ENCODE peak calls at places on chromosomes 3 and 15, in eight cellular contexts. One of them, this sample, is unnamed.

GRCh38 chr3:55454611-55455010 is 32.5 kb downstream of the WNT5A start:
- DNase-seq in smooth muscle cell of the brain vasculature: no peak
- DNase-seq in RPMI7951: peak
- DNase-seq in left colon: no peak
- DNase-seq in midbrain: no peak
- DNase-seq in breast epithelium: no peak
- DNase-seq in HTR-8/SVneo: no peak
- DNase-seq in activated naive CD8-positive, alpha-beta T cell treated with anti-CD3 and anti-CD28 coated beads, Interleukin-2, amount 50 U/mL, for 24 hours: no peak
- DNase-seq in this sample: no peak

GRCh38 chr3:133506215-133506901 is 67.1 kb upstream of the CDV3 start:
- DNase-seq in midbrain: peak
- DNase-seq in smooth muscle cell of the brain vasculature: no peak
- DNase-seq in left colon: no peak
- DNase-seq in activated naive CD8-positive, alpha-beta T cell treated with anti-CD3 and anti-CD28 coated beads, Interleukin-2, amount 50 U/mL, for 24 hours: peak
- DNase-seq in HTR-8/SVneo: no peak
- DNase-seq in breast epithelium: no peak
- DNase-seq in RPMI7951: peak
- DNase-seq in this sample: peak

GRCh38 chr3:13749063-13749764 is 130.7 kb downstream of the WNT7A start:
- DNase-seq in activated naive CD8-positive, alpha-beta T cell treated with anti-CD3 and anti-CD28 coated beads, Interleukin-2, amount 50 U/mL, for 24 hours: no peak
- DNase-seq in midbrain: no peak
- DNase-seq in HTR-8/SVneo: no peak
- DNase-seq in left colon: no peak
- DNase-seq in RPMI7951: no peak
- DNase-seq in smooth muscle cell of the brain vasculature: no peak
- DNase-seq in breast epithelium: no peak
- DNase-seq in this sample: no peak

GRCh38 chr3:143643905-143644304 is 204.4 kb downstream of the SLC9A9 start:
- DNase-seq in left colon: no peak
- DNase-seq in smooth muscle cell of the brain vasculature: no peak
- DNase-seq in RPMI7951: no peak
- DNase-seq in activated naive CD8-positive, alpha-beta T cell treated with anti-CD3 and anti-CD28 coated beads, Interleukin-2, amount 50 U/mL, for 24 hours: no peak
- DNase-seq in HTR-8/SVneo: no peak
- DNase-seq in breast epithelium: no peak
- DNase-seq in midbrain: no peak
- DNase-seq in this sample: no peak

GRCh38 chr3:107737909-107738308 is 215.1 kb downstream of the BBX start:
- DNase-seq in activated naive CD8-positive, alpha-beta T cell treated with anti-CD3 and anti-CD28 coated beads, Interleukin-2, amount 50 U/mL, for 24 hours: no peak
- DNase-seq in midbrain: no peak
- DNase-seq in left colon: no peak
- DNase-seq in breast epithelium: no peak
- DNase-seq in HTR-8/SVneo: no peak
- DNase-seq in RPMI7951: no peak
- DNase-seq in smooth muscle cell of the brain vasculature: no peak
- DNase-seq in this sample: no peak

GRCh38 chr3:47022540-47023161 is 43.2 kb downstream of the NBEAL2 start:
- DNase-seq in smooth muscle cell of the brain vasculature: no peak
- DNase-seq in RPMI7951: peak
- DNase-seq in left colon: no peak
- DNase-seq in HTR-8/SVneo: no peak
- DNase-seq in midbrain: no peak
- DNase-seq in breast epithelium: no peak
- DNase-seq in activated naive CD8-positive, alpha-beta T cell treated with anti-CD3 and anti-CD28 coated beads, Interleukin-2, amount 50 U/mL, for 24 hours: no peak
- DNase-seq in this sample: no peak

GRCh38 chr3:135739755-135740154 is 225.8 kb upstream of the PPP2R3A start:
- DNase-seq in activated naive CD8-positive, alpha-beta T cell treated with anti-CD3 and anti-CD28 coated beads, Interleukin-2, amount 50 U/mL, for 24 hours: no peak
- DNase-seq in midbrain: no peak
- DNase-seq in breast epithelium: no peak
- DNase-seq in left colon: no peak
- DNase-seq in smooth muscle cell of the brain vasculature: no peak
- DNase-seq in HTR-8/SVneo: no peak
- DNase-seq in RPMI7951: peak
- DNase-seq in this sample: no peak

GRCh38 chr3:197690754-197691153 is 46.0 kb downstream of the RUBCN start:
- DNase-seq in activated naive CD8-positive, alpha-beta T cell treated with anti-CD3 and anti-CD28 coated beads, Interleukin-2, amount 50 U/mL, for 24 hours: no peak
- DNase-seq in RPMI7951: no peak
- DNase-seq in smooth muscle cell of the brain vasculature: no peak
- DNase-seq in breast epithelium: no peak
- DNase-seq in left colon: no peak
- DNase-seq in midbrain: no peak
- DNase-seq in HTR-8/SVneo: no peak
- DNase-seq in this sample: no peak

GRCh38 chr15:67916565-67916964 is 76.7 kb upstream of the RNU6-1 start:
- DNase-seq in midbrain: no peak
- DNase-seq in breast epithelium: no peak
- DNase-seq in smooth muscle cell of the brain vasculature: no peak
- DNase-seq in HTR-8/SVneo: no peak
- DNase-seq in activated naive CD8-positive, alpha-beta T cell treated with anti-CD3 and anti-CD28 coated beads, Interleukin-2, amount 50 U/mL, for 24 hours: no peak
- DNase-seq in RPMI7951: no peak
- DNase-seq in left colon: no peak
- DNase-seq in this sample: no peak

GRCh38 chr3:171129827-171130226 is 103.3 kb upstream of the SLC2A2 start:
- DNase-seq in HTR-8/SVneo: no peak
- DNase-seq in midbrain: no peak
- DNase-seq in RPMI7951: peak
- DNase-seq in breast epithelium: no peak
- DNase-seq in activated naive CD8-positive, alpha-beta T cell treated with anti-CD3 and anti-CD28 coated beads, Interleukin-2, amount 50 U/mL, for 24 hours: no peak
- DNase-seq in smooth muscle cell of the brain vasculature: no peak
- DNase-seq in left colon: no peak
- DNase-seq in this sample: no peak

GRCh38 chr3:154584041-154584440 is 154.1 kb upstream of the GPR149 start:
- DNase-seq in smooth muscle cell of the brain vasculature: no peak
- DNase-seq in RPMI7951: no peak
- DNase-seq in breast epithelium: no peak
- DNase-seq in left colon: no peak
- DNase-seq in HTR-8/SVneo: no peak
- DNase-seq in activated naive CD8-positive, alpha-beta T cell treated with anti-CD3 and anti-CD28 coated beads, Interleukin-2, amount 50 U/mL, for 24 hours: no peak
- DNase-seq in midbrain: no peak
- DNase-seq in this sample: no peak

GRCh38 chr3:72021531-72021930 is 236.6 kb upstream of the PROK2 start:
- DNase-seq in HTR-8/SVneo: no peak
- DNase-seq in left colon: no peak
- DNase-seq in breast epithelium: no peak
- DNase-seq in smooth muscle cell of the brain vasculature: no peak
- DNase-seq in midbrain: no peak
- DNase-seq in activated naive CD8-positive, alpha-beta T cell treated with anti-CD3 and anti-CD28 coated beads, Interleukin-2, amount 50 U/mL, for 24 hours: no peak
- DNase-seq in RPMI7951: no peak
- DNase-seq in this sample: no peak

GRCh38 chr3:16375891-16376290 is 110.9 kb downstream of the OXNAD1 start:
- DNase-seq in RPMI7951: no peak
- DNase-seq in left colon: no peak
- DNase-seq in activated naive CD8-positive, alpha-beta T cell treated with anti-CD3 and anti-CD28 coated beads, Interleukin-2, amount 50 U/mL, for 24 hours: no peak
- DNase-seq in HTR-8/SVneo: no peak
- DNase-seq in midbrain: no peak
- DNase-seq in breast epithelium: no peak
- DNase-seq in smooth muscle cell of the brain vasculature: no peak
- DNase-seq in this sample: no peak

GRCh38 chr3:34727700-34728099 is 911.6 kb upstream of the ARPP21 start:
- DNase-seq in activated naive CD8-positive, alpha-beta T cell treated with anti-CD3 and anti-CD28 coated beads, Interleukin-2, amount 50 U/mL, for 24 hours: no peak
- DNase-seq in RPMI7951: no peak
- DNase-seq in breast epithelium: no peak
- DNase-seq in smooth muscle cell of the brain vasculature: no peak
- DNase-seq in HTR-8/SVneo: peak
- DNase-seq in left colon: no peak
- DNase-seq in midbrain: no peak
- DNase-seq in this sample: no peak

GRCh38 chr3:115169808-115170207 is 22.7 kb upstream of the ZBTB20 start:
- DNase-seq in midbrain: no peak
- DNase-seq in activated naive CD8-positive, alpha-beta T cell treated with anti-CD3 and anti-CD28 coated beads, Interleukin-2, amount 50 U/mL, for 24 hours: no peak
- DNase-seq in left colon: no peak
- DNase-seq in HTR-8/SVneo: no peak
- DNase-seq in smooth muscle cell of the brain vasculature: no peak
- DNase-seq in breast epithelium: no peak
- DNase-seq in RPMI7951: no peak
- DNase-seq in this sample: no peak

GRCh38 chr15:50883903-50884302 is 24.6 kb upstream of the AP4E1 start:
- DNase-seq in left colon: no peak
- DNase-seq in activated naive CD8-positive, alpha-beta T cell treated with anti-CD3 and anti-CD28 coated beads, Interleukin-2, amount 50 U/mL, for 24 hours: peak
- DNase-seq in HTR-8/SVneo: peak
- DNase-seq in midbrain: no peak
- DNase-seq in RPMI7951: peak
- DNase-seq in smooth muscle cell of the brain vasculature: no peak
- DNase-seq in breast epithelium: no peak
- DNase-seq in this sample: no peak

GRCh38 chr3:197428117-197428761 is 127.5 kb downstream of the BDH1 start:
- DNase-seq in midbrain: no peak
- DNase-seq in smooth muscle cell of the brain vasculature: no peak
- DNase-seq in breast epithelium: no peak
- DNase-seq in left colon: peak
- DNase-seq in RPMI7951: peak
- DNase-seq in HTR-8/SVneo: no peak
- DNase-seq in activated naive CD8-positive, alpha-beta T cell treated with anti-CD3 and anti-CD28 coated beads, Interleukin-2, amount 50 U/mL, for 24 hours: peak
- DNase-seq in this sample: no peak

This sample was measured in GM13976.